ENCODE peak calls at places on chromosomes 4 and X, in five cellular contexts. J is IMR-90, T is fibroblast of lung, A is K562, X is MM.1S. C is an unnamed sample.

GRCh38 chrX:124725467-124725866 is 379.1 kb downstream of the SH2D1A start:
- DNase-seq in J (no peak), T (no peak), A (no peak), X (no peak), C (no peak)

GRCh38 chr4:141541851-141542250 is 94.5 kb upstream of the IL15 start:
- DNase-seq in J (peak), T (peak), A (no peak), X (no peak), C (no peak)

GRCh38 chrX:17932781-17933180 is 71.7 kb upstream of the RAI2 start:
- DNase-seq in J (no peak), T (no peak), A (no peak), X (no peak), C (no peak)

GRCh38 chr4:88908003-88908402 is 149.0 kb downstream of the FAM13A start:
- DNase-seq in J (peak), T (peak), A (no peak), X (no peak), C (no peak)

GRCh38 chr4:76784237-76784636 is 113.7 kb downstream of the SOWAHB start:
- DNase-seq in J (no peak), T (no peak), A (peak), X (no peak), C (peak)

GRCh38 chr4:3250438-3250955 is 1.5 kb downstream of the MSANTD1 start:
- DNase-seq in J (no peak), T (no peak), A (no peak), X (no peak), C (no peak)

GRCh38 chr4:85509882-85510631 is 35.1 kb downstream of the ARHGAP24 start:
- DNase-seq in J (no peak), T (no peak), A (no peak), X (no peak), C (no peak)

GRCh38 chr4:98680806-98681205 is 22.4 kb upstream of the TSPAN5 start:
- DNase-seq in J (no peak), T (peak), A (no peak), X (no peak), C (no peak)

GRCh38 chr4:156558365-156559025 is 413.1 kb downstream of the PDGFC start:
- DNase-seq in J (peak), T (peak), A (no peak), X (no peak), C (no peak)

GRCh38 chrX:128106630-128107029 is 54.4 kb upstream of the ACTRT1 start:
- DNase-seq in J (no peak), T (no peak), A (peak), X (peak), C (peak)

GRCh38 chr4:156169011-156169410 is 215.3 kb upstream of the CTSO start:
- DNase-seq in J (peak), T (peak), A (no peak), X (peak), C (peak)

DNA sequence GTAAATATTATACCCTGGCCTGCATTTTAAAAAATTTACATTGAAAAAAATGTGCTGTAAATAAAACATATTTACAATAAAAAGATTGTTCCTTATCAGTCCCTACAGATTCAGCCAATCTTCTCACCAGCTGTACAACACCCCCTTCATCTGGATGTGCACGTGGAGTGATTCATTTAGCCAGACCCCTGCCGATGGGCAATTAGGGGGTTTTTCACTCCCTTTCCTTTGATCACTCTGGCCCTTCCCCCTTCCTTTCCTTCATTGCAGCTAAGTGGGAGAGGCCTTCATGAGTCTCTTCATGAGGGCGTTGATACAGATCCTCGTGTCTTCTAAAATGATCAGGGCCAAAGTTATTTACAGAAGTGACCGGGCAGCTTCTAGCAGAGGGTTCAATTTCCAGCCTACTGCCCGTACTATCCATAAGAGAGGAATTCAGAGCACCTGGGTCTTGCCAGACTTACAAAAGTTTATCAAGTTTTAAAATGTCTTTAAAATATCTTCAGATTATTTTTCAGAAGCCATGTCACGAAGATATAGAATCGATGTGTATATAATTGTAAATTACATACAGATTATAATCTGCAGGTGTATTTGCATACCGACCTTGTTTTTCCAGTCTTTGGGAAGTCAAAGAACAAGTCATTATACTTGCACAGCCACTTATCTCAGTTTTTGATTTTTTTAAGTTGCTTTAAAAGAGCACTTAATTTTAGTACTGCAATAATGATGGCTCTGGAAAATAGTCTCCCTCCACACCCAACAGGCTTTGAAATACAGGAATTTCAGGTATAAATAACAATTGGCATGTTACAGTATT is 21.4 kb upstream of the RASL11B start:
- DNase-seq in J (no peak), T (no peak), A (no peak), X (no peak), C (no peak)
- H2AFZ ChIP-seq in J (no peak), T (no peak), A (no peak), X (no peak), C (no peak)

DNA sequence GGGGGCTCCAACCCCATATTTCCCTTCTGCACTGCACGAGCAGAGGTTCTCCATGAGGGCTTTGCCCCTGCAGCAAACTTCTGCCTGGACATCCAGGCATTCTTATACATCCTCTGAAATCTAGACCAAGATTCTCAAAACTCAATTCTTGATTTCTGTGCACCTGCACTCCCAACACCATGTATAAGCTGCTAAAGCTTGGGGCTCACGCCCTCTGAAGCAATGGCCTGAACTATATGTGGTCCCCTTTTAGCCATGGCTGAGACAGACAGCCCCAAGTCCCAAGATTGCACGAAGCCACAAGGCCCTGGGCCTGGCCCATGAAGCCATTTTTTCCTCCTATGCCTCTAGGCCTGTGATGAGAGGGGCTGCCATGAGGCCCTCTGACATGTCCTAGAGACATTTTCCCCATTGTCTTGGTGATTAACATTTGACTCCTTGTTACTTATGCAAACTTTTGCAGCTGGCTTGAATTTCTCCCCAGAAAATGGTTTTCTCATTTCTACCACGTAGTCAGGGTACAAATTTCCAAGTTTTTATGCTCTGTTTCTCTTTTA is 468.0 kb upstream of the SLIT2 start:
- DNase-seq in J (no peak), T (no peak), A (no peak), X (no peak), C (no peak)
- H3K9ac ChIP-seq in J (no peak), T (no peak), A (no peak), X (no peak), C (no peak)

DNA sequence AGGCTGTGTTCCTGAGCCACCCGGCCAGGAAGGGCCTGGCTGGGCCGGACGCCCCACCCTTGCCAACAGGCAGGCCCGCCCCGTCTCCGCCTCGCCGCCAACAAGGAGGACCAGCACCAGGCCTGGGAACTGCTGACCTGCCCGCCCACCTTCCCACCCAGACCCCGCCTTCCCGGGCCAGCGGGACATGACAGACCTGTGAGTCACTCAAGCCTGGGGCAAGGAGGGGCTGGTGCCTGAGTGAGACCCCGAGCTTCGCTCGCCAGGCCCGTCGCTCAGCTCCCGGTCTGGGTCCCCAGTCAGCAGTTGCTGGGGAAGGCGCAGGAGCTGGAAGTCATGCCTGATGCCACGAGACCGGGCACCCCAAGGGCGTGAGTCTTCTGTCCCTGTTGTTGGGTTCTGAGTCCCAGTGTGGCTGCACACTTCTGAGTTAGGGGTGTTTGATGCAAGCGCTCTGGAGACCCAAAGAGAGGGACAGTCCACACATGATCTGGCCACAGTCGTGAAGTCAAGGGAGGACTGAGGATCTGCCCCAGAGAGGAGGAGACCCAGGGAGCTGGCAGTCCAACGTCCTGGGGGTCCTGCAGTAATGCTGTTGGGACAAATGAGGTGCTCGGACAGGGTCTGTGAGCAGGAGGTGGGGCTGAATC is at the start of gene DNASE1L1:
- DNase-seq in J (peak), T (peak), A (peak), X (peak), C (no peak)
- H3K4me3 ChIP-seq in J (peak), T (peak), A (peak), X (peak), C (no peak)

DNA sequence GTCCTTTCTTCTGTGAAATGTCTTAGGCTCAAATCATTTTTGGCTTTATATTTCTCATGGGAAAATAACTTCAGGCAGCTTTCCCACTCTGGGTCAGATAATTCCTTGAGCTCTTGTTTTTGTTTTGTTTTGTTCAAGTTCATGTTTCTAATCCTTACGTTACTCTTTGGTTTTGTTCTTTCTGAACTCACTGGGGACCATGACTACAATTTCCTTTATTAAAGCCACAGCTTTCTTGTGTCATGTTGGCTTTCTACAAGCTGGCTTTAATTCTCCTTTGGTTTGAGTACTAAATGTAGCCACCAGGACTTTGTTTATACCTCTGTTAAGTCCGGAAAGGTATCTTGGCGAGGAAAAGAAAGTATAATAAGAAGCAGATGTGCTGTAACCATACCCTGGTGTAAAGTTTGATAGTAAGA is 30.8 kb upstream of the ANXA3 start:
- DNase-seq in J (peak), T (peak), A (no peak), X (no peak), C (no peak)
- H2AFZ ChIP-seq in J (no peak), T (peak), A (peak), X (no peak), C (no peak)

GRCh38 chr4:34721835-34722234 is 1522.5 kb downstream of the ARAP2 start:
- DNase-seq in J (no peak), T (no peak), A (no peak), X (no peak), C (no peak)

GRCh38 chr4:34723606-34724005 is 1520.7 kb downstream of the ARAP2 start:
- DNase-seq in J (no peak), T (peak), A (no peak), X (no peak), C (no peak)

DNA sequence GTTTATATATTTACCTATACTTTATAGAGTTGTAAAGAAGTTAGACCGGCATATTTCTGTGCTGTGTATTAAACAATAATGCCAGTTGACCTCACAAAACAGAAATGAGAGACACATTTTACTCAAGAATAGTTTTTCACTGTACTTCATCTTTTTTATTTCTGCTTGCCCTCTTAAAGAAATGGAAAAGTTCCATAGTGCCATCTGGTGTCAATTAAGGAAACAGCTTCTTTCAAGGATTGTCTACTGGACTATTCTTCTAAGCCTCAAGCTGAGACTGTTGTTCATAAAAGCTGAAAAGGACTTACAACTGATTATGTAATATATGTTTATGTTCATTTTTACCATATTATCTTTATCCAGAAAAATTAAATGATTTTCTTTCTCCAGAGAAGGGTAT is 1523.8 kb downstream of the ARAP2 start:
- DNase-seq in J (peak), T (peak), A (peak), X (peak), C (peak)
- H3K9ac ChIP-seq in J (no peak), T (no peak), A (no peak), X (no peak), C (no peak)

GRCh38 chr4:158786155-158786581 is 17.3 kb downstream of the FNIP2 start:
- DNase-seq in J (peak), T (peak), A (no peak), X (no peak), C (no peak)

GRCh38 chr4:158778712-158779111 is 9.9 kb downstream of the FNIP2 start:
- DNase-seq in J (no peak), T (peak), A (no peak), X (no peak), C (no peak)

GRCh38 chr4:158781963-158782362 is 13.1 kb downstream of the FNIP2 start:
- DNase-seq in J (no peak), T (no peak), A (no peak), X (no peak), C (no peak)

GRCh38 chr4:158783775-158784174 is 14.9 kb downstream of the FNIP2 start:
- DNase-seq in J (peak), T (peak), A (no peak), X (no peak), C (no peak)

DNA sequence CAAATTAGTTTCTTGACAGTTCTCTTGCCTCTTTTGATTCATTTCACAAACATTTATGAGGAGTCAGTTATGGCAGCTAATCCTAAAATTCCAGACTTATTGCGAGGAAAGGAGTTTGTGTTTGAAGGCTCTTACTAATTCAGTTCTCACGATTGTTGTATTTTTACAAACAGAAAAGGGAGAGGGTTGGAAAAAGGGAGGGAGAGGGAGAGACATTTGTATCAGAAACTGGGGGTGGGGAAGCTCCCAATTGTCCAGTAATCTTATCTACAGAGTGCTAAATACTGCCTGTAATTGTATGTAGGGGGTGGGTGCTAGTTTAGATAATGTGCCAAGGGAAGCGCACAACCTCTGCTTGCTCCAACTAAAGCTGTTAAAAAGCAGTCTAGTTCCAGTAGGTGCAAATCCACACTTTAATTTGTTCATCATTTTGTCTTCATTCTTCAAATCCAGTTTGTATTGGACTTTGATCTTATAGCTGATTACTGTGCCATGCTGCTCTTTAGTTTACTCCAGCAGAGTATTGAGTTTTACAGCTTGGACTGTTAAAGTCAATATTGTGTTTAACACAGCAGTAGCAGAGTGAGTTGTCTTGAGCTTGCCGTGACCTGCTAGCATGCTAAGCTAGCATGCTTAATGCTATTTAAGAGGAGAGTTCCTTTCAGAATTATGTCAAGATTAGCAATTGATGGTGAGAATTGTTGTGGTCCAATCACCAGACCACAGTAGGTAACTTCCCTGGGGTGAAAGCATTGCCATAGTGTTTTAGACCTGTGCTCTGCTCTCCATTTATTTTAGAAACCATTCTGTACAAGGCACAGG is 13.9 kb downstream of the FNIP2 start:
- DNase-seq in J (peak), T (peak), A (no peak), X (no peak), C (no peak)
- H3K4me3 ChIP-seq in J (no peak), T (no peak), A (no peak), X (no peak), C (no peak)

GRCh38 chr4:1642196-1642951 is 41.7 kb downstream of the FAM53A start:
- DNase-seq in J (no peak), T (no peak), A (no peak), X (no peak), C (no peak)

GRCh38 chr4:1643971-1644735 is 40.0 kb downstream of the FAM53A start:
- DNase-seq in J (no peak), T (no peak), A (no peak), X (no peak), C (no peak)

GRCh38 chr4:1647432-1647831 is 36.7 kb downstream of the FAM53A start:
- DNase-seq in J (no peak), T (no peak), A (peak), X (no peak), C (no peak)

GRCh38 chr4:1641671-1642070 is 42.4 kb downstream of the FAM53A start:
- DNase-seq in J (no peak), T (no peak), A (no peak), X (no peak), C (no peak)

GRCh38 chr4:1644906-1645657 is 39.0 kb downstream of the FAM53A start:
- DNase-seq in J (no peak), T (peak), A (no peak), X (no peak), C (no peak)
- H2AFZ ChIP-seq in J (peak), T (no peak), A (no peak), X (no peak), C (no peak)

GRCh38 chrX:13489451-13489850 is 80.0 kb upstream of the EGFL6 start:
- DNase-seq in J (peak), T (peak), A (peak), X (no peak), C (no peak)
- H3K9ac ChIP-seq in J (no peak), T (no peak), A (no peak), X (no peak), C (no peak)

GRCh38 chr4:40202474-40202873 is 5.6 kb downstream of the RHOH start:
- DNase-seq in J (no peak), T (no peak), A (no peak), X (peak), C (peak)
- H3K4me3 ChIP-seq in J (no peak), T (no peak), A (peak), X (peak), C (peak)

C was measured in Karpas-422.